ENCODE peak calls at places on chromosome 9, in ten cellular contexts. One of them, this sample, is unnamed.

GRCh38 chr9:125985142-125985997 is 238.2 kb downstream of the PBX3 start:
- DNase-seq in RWPE1: no peak
- DNase-seq in neural crest cell: no peak
- DNase-seq in stimulated activated CD4-positive, alpha-beta T cell treated with anti-CD3 and anti-CD28 coated beads, Interleukin-1b, Interleukin-23, amount 100 ng/mL, for 48 hours: no peak
- DNase-seq in CD8-positive, alpha-beta memory T cell: no peak
- DNase-seq in Daoy: no peak
- DNase-seq in posterior vena cava: peak
- DNase-seq in fibroblast of mammary gland: no peak
- DNase-seq in cardiac muscle cell: no peak
- DNase-seq in uterus: no peak
- DNase-seq in this sample: no peak

GRCh38 chr9:96464426-96464825 is 14.5 kb downstream of the HABP4 start:
- DNase-seq in RWPE1: no peak
- DNase-seq in neural crest cell: no peak
- DNase-seq in stimulated activated CD4-positive, alpha-beta T cell treated with anti-CD3 and anti-CD28 coated beads, Interleukin-1b, Interleukin-23, amount 100 ng/mL, for 48 hours: no peak
- DNase-seq in CD8-positive, alpha-beta memory T cell: no peak
- DNase-seq in Daoy: no peak
- DNase-seq in posterior vena cava: no peak
- DNase-seq in fibroblast of mammary gland: no peak
- DNase-seq in cardiac muscle cell: no peak
- DNase-seq in uterus: no peak
- DNase-seq in this sample: no peak

GRCh38 chr9:106058460-106058859 is 364.1 kb downstream of the TMEM38B start:
- DNase-seq in RWPE1: no peak
- DNase-seq in neural crest cell: no peak
- DNase-seq in stimulated activated CD4-positive, alpha-beta T cell treated with anti-CD3 and anti-CD28 coated beads, Interleukin-1b, Interleukin-23, amount 100 ng/mL, for 48 hours: no peak
- DNase-seq in CD8-positive, alpha-beta memory T cell: no peak
- DNase-seq in Daoy: no peak
- DNase-seq in posterior vena cava: no peak
- DNase-seq in fibroblast of mammary gland: no peak
- DNase-seq in cardiac muscle cell: no peak
- DNase-seq in uterus: no peak
- DNase-seq in this sample: no peak

GRCh38 chr9:121782514-121783110 is 131.2 kb downstream of the DAB2IP start:
- DNase-seq in RWPE1: no peak
- DNase-seq in neural crest cell: no peak
- DNase-seq in stimulated activated CD4-positive, alpha-beta T cell treated with anti-CD3 and anti-CD28 coated beads, Interleukin-1b, Interleukin-23, amount 100 ng/mL, for 48 hours: no peak
- DNase-seq in CD8-positive, alpha-beta memory T cell: no peak
- DNase-seq in Daoy: no peak
- DNase-seq in posterior vena cava: no peak
- DNase-seq in fibroblast of mammary gland: no peak
- DNase-seq in cardiac muscle cell: no peak
- DNase-seq in uterus: no peak
- DNase-seq in this sample: no peak

GRCh38 chr9:89696780-89697179 is 92.0 kb downstream of the GADD45G start:
- DNase-seq in RWPE1: no peak
- DNase-seq in neural crest cell: no peak
- DNase-seq in stimulated activated CD4-positive, alpha-beta T cell treated with anti-CD3 and anti-CD28 coated beads, Interleukin-1b, Interleukin-23, amount 100 ng/mL, for 48 hours: no peak
- DNase-seq in CD8-positive, alpha-beta memory T cell: no peak
- DNase-seq in Daoy: no peak
- DNase-seq in posterior vena cava: no peak
- DNase-seq in fibroblast of mammary gland: no peak
- DNase-seq in cardiac muscle cell: no peak
- DNase-seq in uterus: no peak
- DNase-seq in this sample: no peak

GRCh38 chr9:132001550-132001949 is 78.1 kb downstream of the MED27 start:
- DNase-seq in RWPE1: no peak
- DNase-seq in neural crest cell: no peak
- DNase-seq in stimulated activated CD4-positive, alpha-beta T cell treated with anti-CD3 and anti-CD28 coated beads, Interleukin-1b, Interleukin-23, amount 100 ng/mL, for 48 hours: no peak
- DNase-seq in CD8-positive, alpha-beta memory T cell: no peak
- DNase-seq in Daoy: no peak
- DNase-seq in posterior vena cava: no peak
- DNase-seq in fibroblast of mammary gland: no peak
- DNase-seq in cardiac muscle cell: peak
- DNase-seq in uterus: no peak
- DNase-seq in this sample: no peak

GRCh38 chr9:124869466-124869985 is 7.6 kb downstream of the ARPC5L start:
- DNase-seq in RWPE1: peak
- DNase-seq in neural crest cell: no peak
- DNase-seq in stimulated activated CD4-positive, alpha-beta T cell treated with anti-CD3 and anti-CD28 coated beads, Interleukin-1b, Interleukin-23, amount 100 ng/mL, for 48 hours: peak
- DNase-seq in CD8-positive, alpha-beta memory T cell: peak
- DNase-seq in Daoy: peak
- DNase-seq in posterior vena cava: no peak
- DNase-seq in fibroblast of mammary gland: no peak
- DNase-seq in cardiac muscle cell: no peak
- DNase-seq in uterus: no peak
- DNase-seq in this sample: no peak

GRCh38 chr9:134634667-134635230 is 6.9 kb upstream of the COL5A1 start:
- DNase-seq in RWPE1: no peak
- DNase-seq in neural crest cell: no peak
- DNase-seq in stimulated activated CD4-positive, alpha-beta T cell treated with anti-CD3 and anti-CD28 coated beads, Interleukin-1b, Interleukin-23, amount 100 ng/mL, for 48 hours: no peak
- DNase-seq in CD8-positive, alpha-beta memory T cell: no peak
- DNase-seq in Daoy: no peak
- DNase-seq in posterior vena cava: peak
- DNase-seq in fibroblast of mammary gland: no peak
- DNase-seq in cardiac muscle cell: no peak
- DNase-seq in uterus: peak
- DNase-seq in this sample: no peak

GRCh38 chr9:72140582-72140981 is 8.7 kb upstream of the GDA start:
- DNase-seq in RWPE1: peak
- DNase-seq in neural crest cell: no peak
- DNase-seq in stimulated activated CD4-positive, alpha-beta T cell treated with anti-CD3 and anti-CD28 coated beads, Interleukin-1b, Interleukin-23, amount 100 ng/mL, for 48 hours: no peak
- DNase-seq in CD8-positive, alpha-beta memory T cell: no peak
- DNase-seq in Daoy: peak
- DNase-seq in posterior vena cava: no peak
- DNase-seq in fibroblast of mammary gland: no peak
- DNase-seq in cardiac muscle cell: no peak
- DNase-seq in uterus: no peak
- DNase-seq in this sample: no peak

GRCh38 chr9:133904371-133905090 is 87.6 kb downstream of the VAV2 start:
- DNase-seq in RWPE1: no peak
- DNase-seq in neural crest cell: no peak
- DNase-seq in stimulated activated CD4-positive, alpha-beta T cell treated with anti-CD3 and anti-CD28 coated beads, Interleukin-1b, Interleukin-23, amount 100 ng/mL, for 48 hours: no peak
- DNase-seq in CD8-positive, alpha-beta memory T cell: no peak
- DNase-seq in Daoy: no peak
- DNase-seq in posterior vena cava: no peak
- DNase-seq in fibroblast of mammary gland: no peak
- DNase-seq in cardiac muscle cell: no peak
- DNase-seq in uterus: no peak
- DNase-seq in this sample: no peak

GRCh38 chr9:37611961-37612360 is 19.6 kb upstream of the TOMM5 start:
- DNase-seq in RWPE1: no peak
- DNase-seq in neural crest cell: no peak
- DNase-seq in stimulated activated CD4-positive, alpha-beta T cell treated with anti-CD3 and anti-CD28 coated beads, Interleukin-1b, Interleukin-23, amount 100 ng/mL, for 48 hours: no peak
- DNase-seq in CD8-positive, alpha-beta memory T cell: no peak
- DNase-seq in Daoy: no peak
- DNase-seq in posterior vena cava: no peak
- DNase-seq in fibroblast of mammary gland: no peak
- DNase-seq in cardiac muscle cell: no peak
- DNase-seq in uterus: no peak
- DNase-seq in this sample: no peak

GRCh38 chr9:123883634-123884033 is 46.3 kb downstream of the DENND1A start:
- DNase-seq in RWPE1: peak
- DNase-seq in neural crest cell: no peak
- DNase-seq in stimulated activated CD4-positive, alpha-beta T cell treated with anti-CD3 and anti-CD28 coated beads, Interleukin-1b, Interleukin-23, amount 100 ng/mL, for 48 hours: no peak
- DNase-seq in CD8-positive, alpha-beta memory T cell: no peak
- DNase-seq in Daoy: no peak
- DNase-seq in posterior vena cava: no peak
- DNase-seq in fibroblast of mammary gland: peak
- DNase-seq in cardiac muscle cell: no peak
- DNase-seq in uterus: no peak
- DNase-seq in this sample: no peak

GRCh38 chr9:5511476-5511875 is 1.1 kb downstream of the PDCD1LG2 start:
- DNase-seq in RWPE1: no peak
- DNase-seq in neural crest cell: no peak
- DNase-seq in stimulated activated CD4-positive, alpha-beta T cell treated with anti-CD3 and anti-CD28 coated beads, Interleukin-1b, Interleukin-23, amount 100 ng/mL, for 48 hours: no peak
- DNase-seq in CD8-positive, alpha-beta memory T cell: no peak
- DNase-seq in Daoy: peak
- DNase-seq in posterior vena cava: no peak
- DNase-seq in fibroblast of mammary gland: peak
- DNase-seq in cardiac muscle cell: no peak
- DNase-seq in uterus: no peak
- DNase-seq in this sample: no peak

GRCh38 chr9:130316406-130316805 is 50.8 kb downstream of the HMCN2 start:
- DNase-seq in RWPE1: no peak
- DNase-seq in neural crest cell: no peak
- DNase-seq in stimulated activated CD4-positive, alpha-beta T cell treated with anti-CD3 and anti-CD28 coated beads, Interleukin-1b, Interleukin-23, amount 100 ng/mL, for 48 hours: no peak
- DNase-seq in CD8-positive, alpha-beta memory T cell: no peak
- DNase-seq in Daoy: no peak
- DNase-seq in posterior vena cava: no peak
- DNase-seq in fibroblast of mammary gland: no peak
- DNase-seq in cardiac muscle cell: no peak
- DNase-seq in uterus: no peak
- DNase-seq in this sample: no peak

GRCh38 chr9:132846109-132846917 is 31.8 kb downstream of the AK8 start:
- DNase-seq in RWPE1: no peak
- DNase-seq in neural crest cell: no peak
- DNase-seq in stimulated activated CD4-positive, alpha-beta T cell treated with anti-CD3 and anti-CD28 coated beads, Interleukin-1b, Interleukin-23, amount 100 ng/mL, for 48 hours: no peak
- DNase-seq in CD8-positive, alpha-beta memory T cell: no peak
- DNase-seq in Daoy: no peak
- DNase-seq in posterior vena cava: peak
- DNase-seq in fibroblast of mammary gland: no peak
- DNase-seq in cardiac muscle cell: no peak
- DNase-seq in uterus: no peak
- DNase-seq in this sample: no peak

GRCh38 chr9:38232895-38233294 is 159.6 kb upstream of the ALDH1B1 start:
- DNase-seq in RWPE1: no peak
- DNase-seq in neural crest cell: no peak
- DNase-seq in stimulated activated CD4-positive, alpha-beta T cell treated with anti-CD3 and anti-CD28 coated beads, Interleukin-1b, Interleukin-23, amount 100 ng/mL, for 48 hours: no peak
- DNase-seq in CD8-positive, alpha-beta memory T cell: no peak
- DNase-seq in Daoy: no peak
- DNase-seq in posterior vena cava: no peak
- DNase-seq in fibroblast of mammary gland: no peak
- DNase-seq in cardiac muscle cell: no peak
- DNase-seq in uterus: no peak
- DNase-seq in this sample: peak

GRCh38 chr9:7320139-7320538 is 479.4 kb downstream of the DMAC1 start:
- DNase-seq in RWPE1: peak
- DNase-seq in neural crest cell: no peak
- DNase-seq in stimulated activated CD4-positive, alpha-beta T cell treated with anti-CD3 and anti-CD28 coated beads, Interleukin-1b, Interleukin-23, amount 100 ng/mL, for 48 hours: no peak
- DNase-seq in CD8-positive, alpha-beta memory T cell: no peak
- DNase-seq in Daoy: no peak
- DNase-seq in posterior vena cava: no peak
- DNase-seq in fibroblast of mammary gland: peak
- DNase-seq in cardiac muscle cell: peak
- DNase-seq in uterus: peak
- DNase-seq in this sample: no peak

GRCh38 chr9:130288926-130289705 is 23.6 kb downstream of the HMCN2 start:
- DNase-seq in RWPE1: no peak
- DNase-seq in neural crest cell: no peak
- DNase-seq in stimulated activated CD4-positive, alpha-beta T cell treated with anti-CD3 and anti-CD28 coated beads, Interleukin-1b, Interleukin-23, amount 100 ng/mL, for 48 hours: no peak
- DNase-seq in CD8-positive, alpha-beta memory T cell: no peak
- DNase-seq in Daoy: no peak
- DNase-seq in posterior vena cava: peak
- DNase-seq in fibroblast of mammary gland: no peak
- DNase-seq in cardiac muscle cell: no peak
- DNase-seq in uterus: no peak
- DNase-seq in this sample: no peak

GRCh38 chr9:80359291-80359690 is 787.5 kb downstream of the TLE4 start:
- DNase-seq in RWPE1: no peak
- DNase-seq in neural crest cell: no peak
- DNase-seq in stimulated activated CD4-positive, alpha-beta T cell treated with anti-CD3 and anti-CD28 coated beads, Interleukin-1b, Interleukin-23, amount 100 ng/mL, for 48 hours: no peak
- DNase-seq in CD8-positive, alpha-beta memory T cell: no peak
- DNase-seq in Daoy: no peak
- DNase-seq in posterior vena cava: no peak
- DNase-seq in fibroblast of mammary gland: no peak
- DNase-seq in cardiac muscle cell: no peak
- DNase-seq in uterus: no peak
- DNase-seq in this sample: no peak

GRCh38 chr9:111110805-111111204 is 72.5 kb upstream of the LPAR1 start:
- DNase-seq in RWPE1: no peak
- DNase-seq in neural crest cell: no peak
- DNase-seq in stimulated activated CD4-positive, alpha-beta T cell treated with anti-CD3 and anti-CD28 coated beads, Interleukin-1b, Interleukin-23, amount 100 ng/mL, for 48 hours: no peak
- DNase-seq in CD8-positive, alpha-beta memory T cell: no peak
- DNase-seq in Daoy: no peak
- DNase-seq in posterior vena cava: no peak
- DNase-seq in fibroblast of mammary gland: no peak
- DNase-seq in cardiac muscle cell: no peak
- DNase-seq in uterus: no peak
- DNase-seq in this sample: no peak

GRCh38 chr9:87793292-87793691 is 67.4 kb downstream of the CTSL start:
- DNase-seq in RWPE1: peak
- DNase-seq in neural crest cell: no peak
- DNase-seq in stimulated activated CD4-positive, alpha-beta T cell treated with anti-CD3 and anti-CD28 coated beads, Interleukin-1b, Interleukin-23, amount 100 ng/mL, for 48 hours: no peak
- DNase-seq in CD8-positive, alpha-beta memory T cell: no peak
- DNase-seq in Daoy: peak
- DNase-seq in posterior vena cava: no peak
- DNase-seq in fibroblast of mammary gland: peak
- DNase-seq in cardiac muscle cell: peak
- DNase-seq in uterus: no peak
- DNase-seq in this sample: no peak

GRCh38 chr9:94672811-94673487 is 33.6 kb upstream of the FBP1 start:
- DNase-seq in RWPE1: peak
- DNase-seq in neural crest cell: no peak
- DNase-seq in stimulated activated CD4-positive, alpha-beta T cell treated with anti-CD3 and anti-CD28 coated beads, Interleukin-1b, Interleukin-23, amount 100 ng/mL, for 48 hours: no peak
- DNase-seq in CD8-positive, alpha-beta memory T cell: no peak
- DNase-seq in Daoy: peak
- DNase-seq in posterior vena cava: no peak
- DNase-seq in fibroblast of mammary gland: peak
- DNase-seq in cardiac muscle cell: peak
- DNase-seq in uterus: no peak
- DNase-seq in this sample: no peak

GRCh38 chr9:137435381-137435891 is 5.7 kb downstream of the ENTPD8 start:
- DNase-seq in RWPE1: no peak
- DNase-seq in neural crest cell: no peak
- DNase-seq in stimulated activated CD4-positive, alpha-beta T cell treated with anti-CD3 and anti-CD28 coated beads, Interleukin-1b, Interleukin-23, amount 100 ng/mL, for 48 hours: no peak
- DNase-seq in CD8-positive, alpha-beta memory T cell: no peak
- DNase-seq in Daoy: no peak
- DNase-seq in posterior vena cava: peak
- DNase-seq in fibroblast of mammary gland: no peak
- DNase-seq in cardiac muscle cell: no peak
- DNase-seq in uterus: peak
- DNase-seq in this sample: no peak

GRCh38 chr9:132832171-132832570 is 45.9 kb downstream of the AK8 start:
- DNase-seq in RWPE1: no peak
- DNase-seq in neural crest cell: no peak
- DNase-seq in stimulated activated CD4-positive, alpha-beta T cell treated with anti-CD3 and anti-CD28 coated beads, Interleukin-1b, Interleukin-23, amount 100 ng/mL, for 48 hours: no peak
- DNase-seq in CD8-positive, alpha-beta memory T cell: no peak
- DNase-seq in Daoy: no peak
- DNase-seq in posterior vena cava: no peak
- DNase-seq in fibroblast of mammary gland: no peak
- DNase-seq in cardiac muscle cell: no peak
- DNase-seq in uterus: no peak
- DNase-seq in this sample: no peak

GRCh38 chr9:89738137-89738932 is 133.5 kb downstream of the GADD45G start:
- DNase-seq in RWPE1: no peak
- DNase-seq in neural crest cell: no peak
- DNase-seq in stimulated activated CD4-positive, alpha-beta T cell treated with anti-CD3 and anti-CD28 coated beads, Interleukin-1b, Interleukin-23, amount 100 ng/mL, for 48 hours: no peak
- DNase-seq in CD8-positive, alpha-beta memory T cell: no peak
- DNase-seq in Daoy: no peak
- DNase-seq in posterior vena cava: peak
- DNase-seq in fibroblast of mammary gland: no peak
- DNase-seq in cardiac muscle cell: no peak
- DNase-seq in uterus: no peak
- DNase-seq in this sample: no peak

This sample was measured in ureter.